ENCODE peak calls at places on chromosome 15, in ten cellular contexts. L is tibial nerve, Q is HAP-1, J is OCI-LY7, X is vagina, R is mucosa of descending colon, B is hepatocyte, W is tibial artery, C is psoas muscle, D is SK-N-SH. Z is an unnamed sample.

GRCh38 chr15:25185791-25186190 is 231.0 kb downstream of the SNRPN start:
- DNase-seq in Q (no peak), B (no peak), J (no peak), X (no peak), R (no peak), L (no peak), C (peak; percentile 21), D (no peak), W (peak; percentile 49), Z (no peak)

GRCh38 chr15:67267440-67267839 is 12.9 kb downstream of the IQCH start:
- DNase-seq in C (no peak), X (no peak), J (no peak), B (no peak), L (no peak), D (peak; percentile 12), Q (no peak), W (no peak), R (no peak), Z (no peak)

GRCh38 chr15:69976366-69976994 is 121.2 kb downstream of the TLE3 start:
- DNase-seq in X (no peak), Q (peak; percentile 54), D (no peak), W (no peak), R (no peak), J (peak; percentile 81), L (peak; percentile 42), B (peak; percentile 84), C (no peak), Z (peak; percentile 16)

GRCh38 chr15:70337292-70338186 is 239.8 kb upstream of the TLE3 start:
- DNase-seq in L (no peak), W (no peak), B (no peak), D (no peak), J (no peak), C (no peak), X (no peak), R (no peak), Q (no peak), Z (no peak)

GRCh38 chr15:74788042-74788715 is 6.3 kb downstream of the CSK start:
- DNase-seq in X (no peak), L (no peak), Q (no peak), B (no peak), J (peak; percentile 54), W (no peak), R (no peak), C (no peak), D (no peak), Z (no peak)

GRCh38 chr15:85407421-85408269 is 27.2 kb downstream of the AKAP13 start:
- DNase-seq in D (no peak), X (no peak), C (no peak), R (no peak), Q (no peak), W (no peak), L (no peak), B (peak; percentile 37), J (no peak), Z (no peak)

GRCh38 chr15:64010719-64011118 is 35.6 kb downstream of the DAPK2 start:
- DNase-seq in L (peak; percentile 11), C (peak; percentile 69), J (peak; percentile 94), B (no peak), D (no peak), Q (no peak), R (peak; percentile 53), X (no peak), W (peak; percentile 68), Z (no peak)

GRCh38 chr15:68408526-68408925 is 23.4 kb downstream of the ITGA11 start:
- DNase-seq in J (no peak), Q (no peak), D (no peak), L (no peak), B (no peak), W (no peak), X (peak; percentile 77), C (no peak), R (no peak), Z (no peak)

GRCh38 chr15:93037341-93038063 is 51.5 kb downstream of the RGMA start:
- DNase-seq in L (peak; percentile 62), J (no peak), C (peak; percentile 86), D (peak; percentile 34), X (no peak), B (peak; percentile 41), R (peak; percentile 53), W (peak; percentile 79), Q (no peak), Z (peak; percentile 61)

GRCh38 chr15:68113273-68113672 is 59.2 kb downstream of the PIAS1 start:
- DNase-seq in R (no peak), L (no peak), J (no peak), Q (no peak), W (no peak), B (peak; percentile 13), C (no peak), D (peak; percentile 15), X (no peak), Z (no peak)

GRCh38 chr15:60424006-60424405 is 26.2 kb upstream of the ANXA2 start:
- DNase-seq in W (no peak), C (no peak), L (no peak), Q (no peak), D (no peak), X (no peak), J (no peak), R (no peak), B (no peak), Z (no peak)

GRCh38 chr15:42919794-42920280 is 741 bp downstream of the TTBK2 start:
- DNase-seq in C (no peak), R (no peak), X (peak; percentile 88), J (peak; percentile 43), L (peak; percentile 24), D (peak; percentile 39), W (no peak), Q (peak; percentile 31), B (peak; percentile 53), Z (peak; percentile 22)

GRCh38 chr15:25177955-25178801 is 223.4 kb downstream of the SNRPN start:
- DNase-seq in C (peak; percentile 36), J (no peak), L (peak; percentile 2), W (no peak), B (peak; percentile 3), Q (no peak), X (peak; percentile 85), R (peak; percentile 5), D (no peak), Z (peak; percentile 3)

GRCh38 chr15:29676961-29677402 is 145.3 kb downstream of the TJP1 start:
- DNase-seq in W (no peak), X (no peak), J (no peak), B (no peak), C (no peak), Q (no peak), R (no peak), L (no peak), D (peak; percentile 56), Z (no peak)

DNA sequence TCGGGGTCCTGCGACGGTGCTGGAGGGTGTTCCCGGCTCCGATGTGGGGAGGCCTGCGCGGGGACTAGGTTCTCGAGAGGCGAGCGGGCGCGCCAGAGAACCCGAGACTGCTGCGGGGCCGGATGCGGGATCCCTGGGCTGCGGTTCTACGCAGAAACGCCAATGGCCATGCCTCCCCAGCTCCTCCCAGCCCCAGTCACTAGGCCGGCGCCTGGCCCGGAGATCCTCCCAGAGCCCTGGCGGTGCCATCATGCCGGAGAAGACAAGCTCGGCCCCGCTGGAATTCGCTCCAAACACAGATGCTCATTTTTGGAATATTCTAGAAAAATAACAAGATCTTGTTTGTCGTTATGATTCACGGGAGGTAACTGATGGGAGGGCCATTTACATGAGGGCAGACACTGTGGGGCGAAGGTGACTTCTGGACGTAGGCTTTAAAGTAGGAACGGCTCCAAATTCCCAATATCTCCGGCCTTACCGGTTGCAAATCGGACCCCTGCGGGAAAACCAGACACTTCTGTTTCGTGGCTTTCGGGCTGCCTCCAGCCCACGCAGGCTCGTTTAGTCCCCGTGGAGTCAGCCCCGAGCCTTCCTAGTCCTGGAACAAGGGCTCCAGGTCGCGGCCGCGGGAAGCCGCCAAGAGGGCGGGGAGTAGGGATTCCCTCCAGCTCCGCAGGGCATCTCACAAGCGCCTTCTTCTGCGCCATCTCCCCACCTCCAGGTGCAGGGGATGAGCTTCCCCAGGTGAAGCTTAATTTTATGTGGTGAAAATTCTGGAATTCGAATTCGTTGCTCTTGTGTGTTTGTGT is 74.8 kb upstream of the POLG start:
- DNase-seq in J (no peak), L (no peak), C (no peak), Q (no peak), D (no peak), R (no peak), W (no peak), B (no peak), X (no peak), Z (no peak)
- H3K4me3 ChIP-seq in J (no peak overlapping the region), L (no peak overlapping the region), C (peak overlapping the region; percentile 47), Q (no peak overlapping the region), D (no peak overlapping the region), R (no peak overlapping the region), W (peak overlapping the region; percentile 28), B (no peak overlapping the region), X (peak overlapping the region; percentile 6), Z (no peak overlapping the region)

GRCh38 chr15:31265871-31266711 is 60.5 kb upstream of the KLF13 start:
- DNase-seq in X (peak; percentile 82), B (no peak), Q (no peak), D (peak; percentile 52), J (peak; percentile 95), R (peak; percentile 67), L (peak; percentile 45), W (peak; percentile 68), C (peak; percentile 59), Z (peak; percentile 7)
- H3K4me1 ChIP-seq in X (peaks cover 34% of the 10 kb centered on the region), B (peaks cover 13% of the 10 kb centered on the region), Q (no peaks in the 10 kb centered on the region), D (peaks cover 46% of the 10 kb centered on the region), J (peaks cover 100% of the 10 kb centered on the region), R (peaks cover 58% of the 10 kb centered on the region), L (peaks cover 50% of the 10 kb centered on the region), W (peaks cover 8% of the 10 kb centered on the region), C (peaks cover 16% of the 10 kb centered on the region), Z (peaks cover 6% of the 10 kb centered on the region)

GRCh38 chr15:90202929-90203328 is 1.8 kb downstream of the SEMA4B start:
- DNase-seq in Q (no peak), R (peak; percentile 3), L (no peak), W (no peak), D (no peak), X (no peak), B (no peak), J (no peak), C (no peak), Z (no peak)
- H3K4me3 ChIP-seq in Q (peak overlapping the region; percentile 2), R (no peak overlapping the region), L (no peak overlapping the region), W (no peak overlapping the region), D (peak overlapping the region; percentile 96), X (peak overlapping the region; percentile 89), B (peak overlapping the region; percentile 100), J (no peak overlapping the region), C (peak overlapping the region; percentile 88), Z (peak overlapping the region; percentile 79)

GRCh38 chr15:58520936-58521292 is 89.1 kb downstream of the LIPC start:
- DNase-seq in L (no peak), D (peak; percentile 29), X (no peak), W (no peak), B (no peak), C (no peak), R (no peak), Q (no peak), J (no peak), Z (no peak)

GRCh38 chr15:58518626-58519025 is 86.8 kb downstream of the LIPC start:
- DNase-seq in D (no peak), B (no peak), W (no peak), L (no peak), R (no peak), X (no peak), J (no peak), Q (no peak), C (no peak), Z (no peak)

GRCh38 chr15:58521293-58521991 is 89.7 kb downstream of the LIPC start:
- DNase-seq in X (no peak), W (no peak), J (no peak), R (no peak), D (no peak), C (no peak), B (peak; percentile 73), L (peak; percentile 24), Q (no peak), Z (peak; percentile 41)

GRCh38 chr15:58522391-58522790 is 90.6 kb downstream of the LIPC start:
- DNase-seq in Q (no peak), R (no peak), X (no peak), C (no peak), B (no peak), J (no peak), W (peak; percentile 76), L (no peak), D (no peak), Z (peak; percentile 12)

GRCh38 chr15:58520464-58520863 is 88.7 kb downstream of the LIPC start:
- DNase-seq in Q (no peak), R (no peak), X (no peak), L (no peak), D (no peak), W (no peak), C (no peak), B (no peak), J (no peak), Z (no peak)
- H3K4me1 ChIP-seq in Q (no peaks in the 10 kb centered on the region), R (no peaks in the 10 kb centered on the region), X (peaks cover 23% of the 10 kb centered on the region), L (peaks cover 70% of the 10 kb centered on the region), D (peaks cover 9% of the 10 kb centered on the region), W (peaks cover 31% of the 10 kb centered on the region), C (peaks cover 8% of the 10 kb centered on the region), B (peaks cover 4% of the 10 kb centered on the region), J (no peaks in the 10 kb centered on the region), Z (no peaks in the 10 kb centered on the region)